ENCODE peak calls at places on chromosomes 2 and 18, in seven cellular contexts. P, H, V, G, T, F and R are unnamed samples.

GRCh38 chr2:73258913-73259215 is 24.8 kb downstream of the CCT7 start:
- DNase-seq in P (no peak), H (no peak), V (no peak), G (no peak), T (no peak), F (no peak), R (no peak)

GRCh38 chr2:67752964-67753363 is 309.8 kb downstream of the C1D start:
- DNase-seq in P (no peak), H (no peak), V (peak), G (no peak), T (peak), F (no peak), R (peak)

GRCh38 chr2:75954761-75955160 is 244.0 kb upstream of the GCFC2 start:
- DNase-seq in P (no peak), H (no peak), V (no peak), G (no peak), T (no peak), F (no peak), R (no peak)

GRCh38 chr2:134774786-134775641 is 56.2 kb upstream of the TMEM163 start:
- DNase-seq in P (no peak), H (no peak), V (peak), G (no peak), T (peak), F (no peak), R (no peak)

GRCh38 chr18:77811510-77811909 is 561.9 kb downstream of the GALR1 start:
- DNase-seq in P (no peak), H (no peak), V (peak), G (no peak), T (no peak), F (no peak), R (no peak)

GRCh38 chr2:111053825-111054490 is 66.8 kb upstream of the BCL2L11 start:
- DNase-seq in P (no peak), H (no peak), V (no peak), G (no peak), T (no peak), F (no peak), R (no peak)

GRCh38 chr18:23194969-23195957 is 60.0 kb downstream of the CABLES1 start:
- DNase-seq in P (no peak), H (no peak), V (no peak), G (no peak), T (no peak), F (no peak), R (no peak)

GRCh38 chr2:160432633-160433032 is 61.0 kb downstream of the RBMS1 start:
- DNase-seq in P (no peak), H (no peak), V (peak), G (no peak), T (peak), F (peak), R (no peak)

GRCh38 chr18:24368749-24369148 is 28.9 kb downstream of the OSBPL1A start:
- DNase-seq in P (no peak), H (no peak), V (peak), G (no peak), T (peak), F (no peak), R (no peak)

GRCh38 chr2:59774821-59775463 is 778.5 kb downstream of the BCL11A start:
- DNase-seq in P (no peak), H (no peak), V (no peak), G (no peak), T (no peak), F (no peak), R (no peak)

GRCh38 chr2:56184500-56184996 is 758 bp downstream of the CCDC85A start:
- DNase-seq in P (no peak), H (no peak), V (peak), G (peak), T (peak), F (peak), R (no peak)

GRCh38 chr2:151374426-151374825 is 17.0 kb downstream of the TNFAIP6 start:
- DNase-seq in P (no peak), H (no peak), V (peak), G (peak), T (peak), F (peak), R (peak)

GRCh38 chr18:67916142-67916541 is 399.6 kb upstream of the DSEL start:
- DNase-seq in P (no peak), H (no peak), V (peak), G (no peak), T (no peak), F (no peak), R (no peak)

GRCh38 chr2:62641410-62641843 is 64.1 kb upstream of the EHBP1 start:
- DNase-seq in P (no peak), H (no peak), V (no peak), G (no peak), T (no peak), F (no peak), R (no peak)

GRCh38 chr18:74328196-74328595 is 12.6 kb downstream of the C18orf63 start:
- DNase-seq in P (no peak), H (no peak), V (no peak), G (no peak), T (no peak), F (no peak), R (peak)

GRCh38 chr2:102498414-102498813 is 25.4 kb downstream of the SLC9A4 start:
- DNase-seq in P (no peak), H (no peak), V (no peak), G (no peak), T (no peak), F (no peak), R (no peak)

GRCh38 chr18:39862341-39862740 is 2092.7 kb upstream of the PIK3C3 start:
- DNase-seq in P (no peak), H (no peak), V (peak), G (no peak), T (peak), F (no peak), R (no peak)

GRCh38 chr18:79411614-79412526 is 16.1 kb downstream of the NFATC1 start:
- DNase-seq in P (no peak), H (no peak), V (no peak), G (no peak), T (no peak), F (no peak), R (no peak)

GRCh38 chr2:69214898-69215297 is 172.1 kb downstream of the GFPT1 start:
- DNase-seq in P (no peak), H (no peak), V (peak), G (no peak), T (peak), F (no peak), R (no peak)

GRCh38 chr2:167240671-167241070 is 352.4 kb downstream of the XIRP2 start:
- DNase-seq in P (no peak), H (no peak), V (peak), G (no peak), T (no peak), F (no peak), R (no peak)

GRCh38 chr2:88549616-88550292 is 77.5 kb downstream of the EIF2AK3 start:
- DNase-seq in P (no peak), H (no peak), V (peak), G (no peak), T (no peak), F (no peak), R (no peak)

GRCh38 chr2:100039291-100039985 is 103.0 kb downstream of the AFF3 start:
- DNase-seq in P (no peak), H (peak), V (no peak), G (no peak), T (no peak), F (no peak), R (no peak)

GRCh38 chr2:195495966-195496365 is 161.1 kb upstream of the SLC39A10 start:
- DNase-seq in P (peak), H (no peak), V (no peak), G (no peak), T (no peak), F (no peak), R (no peak)

GRCh38 chr2:11024010-11024615 is 112.4 kb downstream of the KCNF1 start:
- DNase-seq in P (no peak), H (no peak), V (peak), G (no peak), T (no peak), F (no peak), R (no peak)

GRCh38 chr2:71992036-71992435 is 155.6 kb downstream of the CYP26B1 start:
- DNase-seq in P (no peak), H (no peak), V (peak), G (no peak), T (no peak), F (no peak), R (no peak)

GRCh38 chr18:37712776-37713175 is 147.2 kb upstream of the CELF4 start:
- DNase-seq in P (no peak), H (no peak), V (peak), G (no peak), T (peak), F (no peak), R (no peak)

GRCh38 chr2:16639431-16639830 is 26.2 kb downstream of the CYRIA start:
- DNase-seq in P (no peak), H (no peak), V (no peak), G (no peak), T (no peak), F (no peak), R (no peak)

GRCh38 chr2:174122185-174122584 is 126.1 kb downstream of the OLA1 start:
- DNase-seq in P (no peak), H (no peak), V (peak), G (no peak), T (no peak), F (no peak), R (no peak)

GRCh38 chr2:128638311-128638710 is 319.6 kb upstream of the HS6ST1 start:
- DNase-seq in P (no peak), H (peak), V (no peak), G (no peak), T (no peak), F (no peak), R (no peak)

GRCh38 chr2:235605306-235605998 is 111.6 kb downstream of the AGAP1 start:
- DNase-seq in P (no peak), H (no peak), V (peak), G (no peak), T (peak), F (no peak), R (peak)

GRCh38 chr2:142778289-142778688 is 99.2 kb upstream of the KYNU start:
- DNase-seq in P (no peak), H (no peak), V (no peak), G (no peak), T (no peak), F (no peak), R (no peak)

GRCh38 chr18:34697233-34697632 is 12.9 kb upstream of the DTNA start:
- DNase-seq in P (no peak), H (no peak), V (peak), G (no peak), T (peak), F (no peak), R (no peak)

GRCh38 chr2:113328043-113328442 is 49.3 kb upstream of the PAX8 start:
- DNase-seq in P (no peak), H (no peak), V (no peak), G (no peak), T (no peak), F (no peak), R (no peak)

GRCh38 chr18:21742323-21742687 is 1.7 kb downstream of the MIB1 start:
- DNase-seq in P (peak), H (no peak), V (peak), G (no peak), T (peak), F (no peak), R (no peak)

GRCh38 chr2:172710584-172711024 is 25.0 kb upstream of the RAPGEF4 start:
- DNase-seq in P (peak), H (peak), V (peak), G (no peak), T (peak), F (peak), R (peak)

GRCh38 chr18:12287684-12288405 is 20.2 kb upstream of the TUBB6 start:
- DNase-seq in P (no peak), H (no peak), V (peak), G (no peak), T (peak), F (peak), R (peak)

GRCh38 chr2:10252202-10252601 is 50.5 kb upstream of the HPCAL1 start:
- DNase-seq in P (no peak), H (no peak), V (peak), G (no peak), T (no peak), F (no peak), R (no peak)

GRCh38 chr2:202169131-202169530 is 69.3 kb downstream of the SUMO1 start:
- DNase-seq in P (no peak), H (no peak), V (no peak), G (no peak), T (no peak), F (no peak), R (no peak)

GRCh38 chr2:40827371-40827770 is 375.5 kb upstream of the SLC8A1 start:
- DNase-seq in P (no peak), H (no peak), V (no peak), G (no peak), T (no peak), F (no peak), R (no peak)

GRCh38 chr2:239189711-239190131 is 211.1 kb downstream of the HDAC4 start:
- DNase-seq in P (no peak), H (no peak), V (no peak), G (no peak), T (no peak), F (no peak), R (no peak)

GRCh38 chr2:200616193-200616592 is 30.4 kb downstream of the AOX1 start:
- DNase-seq in P (no peak), H (no peak), V (no peak), G (no peak), T (no peak), F (no peak), R (no peak)
- H3K4me3 ChIP-seq in P (no peak), H (no peak), V (no peak), G (no peak), T (no peak), F (no peak), R (no peak)

GRCh38 chr18:57029761-57030160 is 117.1 kb upstream of the BOD1L2 start:
- DNase-seq in P (no peak), H (no peak), V (peak), G (no peak), T (no peak), F (no peak), R (no peak)
- H3K4me3 ChIP-seq in P (no peak), H (no peak), V (no peak), G (no peak), T (no peak), F (no peak), R (no peak)

GRCh38 chr2:232874677-232875223 is 4.7 kb downstream of the SNORC start:
- DNase-seq in P (no peak), H (no peak), V (no peak), G (no peak), T (no peak), F (no peak), R (no peak)

GRCh38 chr2:232876071-232876977 is 6.3 kb downstream of the SNORC start:
- DNase-seq in P (peak), H (no peak), V (peak), G (peak), T (peak), F (peak), R (no peak)

GRCh38 chr2:232876978-232877441 is 6.9 kb downstream of the SNORC start:
- DNase-seq in P (no peak), H (no peak), V (no peak), G (no peak), T (no peak), F (no peak), R (no peak)

GRCh38 chr2:232873909-232874641 is 4.0 kb downstream of the SNORC start:
- DNase-seq in P (no peak), H (peak), V (no peak), G (no peak), T (no peak), F (no peak), R (no peak)

GRCh38 chr2:232875256-232876070 is 5.4 kb downstream of the SNORC start:
- DNase-seq in P (no peak), H (no peak), V (no peak), G (no peak), T (no peak), F (no peak), R (no peak)
- H3K4me3 ChIP-seq in P (no peak), H (peak), V (peak), G (peak), T (peak), F (peak), R (no peak)

GRCh38 chr2:7881038-7881437 is 800.8 kb upstream of the ID2 start:
- DNase-seq in P (no peak), H (no peak), V (no peak), G (no peak), T (no peak), F (no peak), R (no peak)
- H3K4me3 ChIP-seq in P (no peak), H (no peak), V (no peak), G (no peak), T (no peak), F (no peak), R (no peak)

GRCh38 chr2:38074775-38075435 is 1.0 kb downstream of the CYP1B1 start:
- DNase-seq in P (no peak), H (no peak), V (peak), G (peak), T (no peak), F (no peak), R (no peak)
- H3K4me3 ChIP-seq in P (no peak), H (peak), V (peak), G (peak), T (peak), F (peak), R (no peak)

DNA sequence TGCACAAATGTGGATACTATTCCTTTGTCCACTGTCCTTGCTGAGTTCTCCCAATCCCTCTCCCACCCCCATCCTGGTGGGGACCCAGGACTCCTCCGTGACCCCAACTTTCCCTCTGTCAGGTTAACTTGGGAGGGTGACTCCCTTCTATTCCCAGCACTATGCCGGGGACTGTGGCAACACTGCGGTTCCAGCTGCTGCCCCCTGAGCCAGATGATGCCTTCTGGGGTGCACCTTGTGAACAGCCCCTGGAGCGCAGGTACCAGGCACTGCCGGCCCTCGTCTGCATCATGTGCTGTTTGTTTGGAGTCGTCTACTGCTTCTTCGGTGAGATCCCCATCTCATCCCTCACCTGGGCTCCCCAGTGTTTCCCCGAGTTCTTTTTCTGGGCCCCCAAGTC is 739 bp downstream of the TMEM198 start:
- DNase-seq in P (no peak), H (no peak), V (no peak), G (no peak), T (no peak), F (no peak), R (no peak)
- H3K4me3 ChIP-seq in P (peak), H (no peak), V (no peak), G (peak), T (peak), F (no peak), R (peak)

DNA sequence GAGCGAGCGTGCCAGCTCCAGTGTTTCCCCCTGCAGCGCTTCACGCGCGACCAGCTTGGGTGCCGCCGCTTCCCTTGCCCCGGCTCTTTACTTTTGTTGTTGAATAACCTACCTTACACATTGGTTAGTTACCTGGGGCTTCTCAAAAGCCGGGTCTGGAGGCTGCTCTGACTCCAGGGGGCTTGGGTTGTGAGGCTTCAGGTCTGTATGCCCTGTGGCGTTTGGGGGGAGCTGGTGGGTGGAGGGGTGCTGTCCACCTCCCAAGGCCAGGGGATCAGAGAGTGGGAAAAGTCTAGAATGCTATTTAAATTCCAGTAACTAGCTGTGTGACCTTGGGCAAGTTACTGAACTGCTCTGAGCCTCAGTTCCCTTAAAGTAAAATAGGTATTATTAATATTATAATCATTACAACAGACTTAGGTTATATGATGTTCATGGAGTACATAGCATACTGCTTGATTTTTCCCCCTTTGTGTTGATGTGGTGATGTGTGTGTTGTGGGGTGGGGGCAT is 770 bp downstream of the LYPD6B start:
- DNase-seq in P (no peak), H (no peak), V (no peak), G (no peak), T (no peak), F (no peak), R (no peak)
- H3K4me3 ChIP-seq in P (no peak), H (no peak), V (peak), G (peak), T (peak), F (peak), R (peak)